ENCODE peak calls at places on chromosomes 3 and 15, in six cellular contexts. One of them, this sample, is unnamed.

GRCh38 chr3:64109438-64109837 is 86.1 kb upstream of the PSMD6 start:
- DNase-seq in HCT116: no peak
- DNase-seq in uterus: no peak
- DNase-seq in CD8-positive, alpha-beta memory T cell: no peak
- DNase-seq in naive thymus-derived CD4-positive, alpha-beta T cell: no peak
- DNase-seq in effector memory CD4-positive, alpha-beta T cell: no peak
- DNase-seq in this sample: no peak

GRCh38 chr3:32831062-32831461 is 13.3 kb downstream of the TRIM71 start:
- DNase-seq in naive thymus-derived CD4-positive, alpha-beta T cell: no peak
- DNase-seq in HCT116: no peak
- DNase-seq in CD8-positive, alpha-beta memory T cell: no peak
- DNase-seq in effector memory CD4-positive, alpha-beta T cell: no peak
- DNase-seq in uterus: no peak
- DNase-seq in this sample: no peak

GRCh38 chr15:41341519-41341918 is 8.8 kb downstream of the NUSAP1 start:
- DNase-seq in naive thymus-derived CD4-positive, alpha-beta T cell: no peak
- DNase-seq in effector memory CD4-positive, alpha-beta T cell: no peak
- DNase-seq in CD8-positive, alpha-beta memory T cell: no peak
- DNase-seq in uterus: no peak
- DNase-seq in HCT116: no peak
- DNase-seq in this sample: no peak

GRCh38 chr15:50487287-50487686 is 59.2 kb downstream of the USP50 start:
- DNase-seq in effector memory CD4-positive, alpha-beta T cell: no peak
- DNase-seq in uterus: no peak
- DNase-seq in naive thymus-derived CD4-positive, alpha-beta T cell: no peak
- DNase-seq in CD8-positive, alpha-beta memory T cell: no peak
- DNase-seq in HCT116: no peak
- DNase-seq in this sample: no peak

GRCh38 chr3:36461588-36461987 is 81.3 kb downstream of the STAC start:
- DNase-seq in HCT116: no peak
- DNase-seq in CD8-positive, alpha-beta memory T cell: no peak
- DNase-seq in uterus: no peak
- DNase-seq in effector memory CD4-positive, alpha-beta T cell: no peak
- DNase-seq in naive thymus-derived CD4-positive, alpha-beta T cell: no peak
- DNase-seq in this sample: no peak

GRCh38 chr3:130835483-130835882 is 58.4 kb upstream of the ATP2C1 start:
- DNase-seq in naive thymus-derived CD4-positive, alpha-beta T cell: no peak
- DNase-seq in CD8-positive, alpha-beta memory T cell: no peak
- DNase-seq in effector memory CD4-positive, alpha-beta T cell: no peak
- DNase-seq in uterus: no peak
- DNase-seq in HCT116: no peak
- DNase-seq in this sample: no peak

GRCh38 chr3:189340680-189341460 is 169.1 kb downstream of the TPRG1 start:
- DNase-seq in CD8-positive, alpha-beta memory T cell: no peak
- DNase-seq in uterus: no peak
- DNase-seq in HCT116: peak; percentile 23
- DNase-seq in naive thymus-derived CD4-positive, alpha-beta T cell: no peak
- DNase-seq in effector memory CD4-positive, alpha-beta T cell: no peak
- DNase-seq in this sample: no peak

GRCh38 chr3:134852893-134853351 is 57.9 kb downstream of the EPHB1 start:
- DNase-seq in uterus: no peak
- DNase-seq in CD8-positive, alpha-beta memory T cell: no peak
- DNase-seq in naive thymus-derived CD4-positive, alpha-beta T cell: no peak
- DNase-seq in effector memory CD4-positive, alpha-beta T cell: no peak
- DNase-seq in HCT116: no peak
- DNase-seq in this sample: no peak

GRCh38 chr3:189355481-189356201 is 183.9 kb downstream of the TPRG1 start:
- DNase-seq in uterus: no peak
- DNase-seq in CD8-positive, alpha-beta memory T cell: peak; percentile 1
- DNase-seq in effector memory CD4-positive, alpha-beta T cell: no peak
- DNase-seq in HCT116: peak; percentile 67
- DNase-seq in naive thymus-derived CD4-positive, alpha-beta T cell: peak; percentile 27
- DNase-seq in this sample: peak; percentile 73

GRCh38 chr15:62324382-62324781 is 159.3 kb upstream of the C2CD4B start:
- DNase-seq in uterus: no peak
- DNase-seq in naive thymus-derived CD4-positive, alpha-beta T cell: no peak
- DNase-seq in CD8-positive, alpha-beta memory T cell: no peak
- DNase-seq in HCT116: no peak
- DNase-seq in effector memory CD4-positive, alpha-beta T cell: no peak
- DNase-seq in this sample: no peak

GRCh38 chr3:104909721-104910120 is 457.0 kb upstream of the ALCAM start:
- DNase-seq in naive thymus-derived CD4-positive, alpha-beta T cell: no peak
- DNase-seq in HCT116: no peak
- DNase-seq in effector memory CD4-positive, alpha-beta T cell: no peak
- DNase-seq in uterus: no peak
- DNase-seq in CD8-positive, alpha-beta memory T cell: no peak
- DNase-seq in this sample: no peak

GRCh38 chr15:52783191-52783829 is 6.8 kb downstream of the ONECUT1 start:
- DNase-seq in naive thymus-derived CD4-positive, alpha-beta T cell: no peak
- DNase-seq in HCT116: no peak
- DNase-seq in effector memory CD4-positive, alpha-beta T cell: no peak
- DNase-seq in uterus: no peak
- DNase-seq in CD8-positive, alpha-beta memory T cell: no peak
- DNase-seq in this sample: no peak

GRCh38 chr15:50262533-50262932 is 3.0 kb downstream of the HDC start:
- DNase-seq in effector memory CD4-positive, alpha-beta T cell: no peak
- DNase-seq in uterus: no peak
- DNase-seq in HCT116: no peak
- DNase-seq in CD8-positive, alpha-beta memory T cell: peak; percentile 42
- DNase-seq in naive thymus-derived CD4-positive, alpha-beta T cell: peak; percentile 70
- DNase-seq in this sample: peak; percentile 34

GRCh38 chr3:69999191-70000027 is at the start of gene SAMMSON:
- DNase-seq in naive thymus-derived CD4-positive, alpha-beta T cell: no peak
- DNase-seq in CD8-positive, alpha-beta memory T cell: no peak
- DNase-seq in effector memory CD4-positive, alpha-beta T cell: no peak
- DNase-seq in uterus: peak; percentile 23
- DNase-seq in HCT116: no peak
- DNase-seq in this sample: no peak
- H3K4me3 ChIP-seq in naive thymus-derived CD4-positive, alpha-beta T cell: no peak within 1 kb of the TSS
- H3K4me3 ChIP-seq in CD8-positive, alpha-beta memory T cell: no peak within 1 kb of the TSS
- H3K4me3 ChIP-seq in effector memory CD4-positive, alpha-beta T cell: no peak within 1 kb of the TSS
- H3K4me3 ChIP-seq in uterus: peak within 1 kb of the TSS; percentile 10
- H3K4me3 ChIP-seq in HCT116: no peak within 1 kb of the TSS
- H3K4me3 ChIP-seq in this sample: no peak within 1 kb of the TSS

GRCh38 chr15:68844856-68845550 is 24.3 kb upstream of the ANP32A start:
- DNase-seq in CD8-positive, alpha-beta memory T cell: no peak
- DNase-seq in HCT116: no peak
- DNase-seq in effector memory CD4-positive, alpha-beta T cell: no peak
- DNase-seq in naive thymus-derived CD4-positive, alpha-beta T cell: no peak
- DNase-seq in uterus: no peak
- DNase-seq in this sample: no peak
- H3K4me1 ChIP-seq in CD8-positive, alpha-beta memory T cell: peaks cover 8% of the 10 kb centered on the region
- H3K4me1 ChIP-seq in HCT116: no peaks in the 10 kb centered on the region
- H3K4me1 ChIP-seq in effector memory CD4-positive, alpha-beta T cell: peaks cover 7% of the 10 kb centered on the region
- H3K4me1 ChIP-seq in naive thymus-derived CD4-positive, alpha-beta T cell: no peaks in the 10 kb centered on the region
- H3K4me1 ChIP-seq in uterus: no peaks in the 10 kb centered on the region
- H3K4me1 ChIP-seq in this sample: peaks cover 8% of the 10 kb centered on the region

DNA sequence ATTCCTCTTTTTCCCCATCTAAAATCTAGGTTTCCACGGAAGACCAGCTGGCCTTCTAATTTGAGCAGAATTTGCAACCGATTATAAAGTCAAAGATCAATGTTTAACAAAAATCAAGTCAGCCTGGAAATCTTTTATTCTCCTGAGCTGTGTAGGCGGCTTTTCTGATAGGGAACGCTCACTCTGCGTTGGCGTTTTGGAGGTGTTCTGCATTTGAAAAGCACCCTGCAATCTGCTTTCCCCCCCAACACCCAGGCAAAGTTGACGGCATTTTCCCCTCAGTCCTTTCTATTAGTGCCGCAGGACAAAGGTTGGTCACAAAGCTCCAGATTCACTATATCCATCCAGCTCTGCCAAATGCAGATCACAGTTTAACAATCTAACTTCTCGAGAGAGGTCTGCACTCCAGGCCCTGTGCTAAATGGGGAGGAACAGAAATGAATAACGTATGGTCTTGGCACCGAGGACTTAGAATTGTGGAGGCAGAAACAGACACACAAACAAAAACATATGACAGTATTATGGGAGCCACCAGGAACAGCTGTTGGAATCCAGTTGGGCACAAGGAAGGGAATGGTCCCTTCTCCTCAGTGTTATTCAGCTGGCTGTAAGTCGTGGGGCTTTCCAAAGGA is 50.4 kb upstream of the LARS2 start:
- DNase-seq in naive thymus-derived CD4-positive, alpha-beta T cell: no peak
- DNase-seq in uterus: no peak
- DNase-seq in HCT116: no peak
- DNase-seq in effector memory CD4-positive, alpha-beta T cell: no peak
- DNase-seq in CD8-positive, alpha-beta memory T cell: no peak
- DNase-seq in this sample: no peak
- H3K27me3 ChIP-seq in naive thymus-derived CD4-positive, alpha-beta T cell: no peaks in the 10 kb centered on the region
- H3K27me3 ChIP-seq in uterus: no peaks in the 10 kb centered on the region
- H3K27me3 ChIP-seq in HCT116: no peaks in the 10 kb centered on the region
- H3K27me3 ChIP-seq in effector memory CD4-positive, alpha-beta T cell: no peaks in the 10 kb centered on the region
- H3K27me3 ChIP-seq in CD8-positive, alpha-beta memory T cell: peaks cover 12% of the 10 kb centered on the region
- H3K27me3 ChIP-seq in this sample: no peaks in the 10 kb centered on the region

GRCh38 chr3:111848246-111848645 is 10.8 kb upstream of the PHLDB2 start:
- DNase-seq in uterus: no peak
- DNase-seq in CD8-positive, alpha-beta memory T cell: no peak
- DNase-seq in naive thymus-derived CD4-positive, alpha-beta T cell: no peak
- DNase-seq in effector memory CD4-positive, alpha-beta T cell: no peak
- DNase-seq in HCT116: peak; percentile 85
- DNase-seq in this sample: no peak

GRCh38 chr3:111848778-111849177 is 10.3 kb upstream of the PHLDB2 start:
- DNase-seq in uterus: no peak
- DNase-seq in effector memory CD4-positive, alpha-beta T cell: no peak
- DNase-seq in CD8-positive, alpha-beta memory T cell: no peak
- DNase-seq in naive thymus-derived CD4-positive, alpha-beta T cell: no peak
- DNase-seq in HCT116: no peak
- DNase-seq in this sample: no peak

GRCh38 chr3:111850481-111850880 is 8.6 kb upstream of the PHLDB2 start:
- DNase-seq in uterus: no peak
- DNase-seq in effector memory CD4-positive, alpha-beta T cell: no peak
- DNase-seq in HCT116: no peak
- DNase-seq in naive thymus-derived CD4-positive, alpha-beta T cell: no peak
- DNase-seq in CD8-positive, alpha-beta memory T cell: no peak
- DNase-seq in this sample: no peak

GRCh38 chr3:111846717-111847116 is 12.3 kb upstream of the PHLDB2 start:
- DNase-seq in naive thymus-derived CD4-positive, alpha-beta T cell: no peak
- DNase-seq in uterus: no peak
- DNase-seq in effector memory CD4-positive, alpha-beta T cell: no peak
- DNase-seq in HCT116: no peak
- DNase-seq in CD8-positive, alpha-beta memory T cell: no peak
- DNase-seq in this sample: no peak

GRCh38 chr3:111845996-111846395 is 13.1 kb upstream of the PHLDB2 start:
- DNase-seq in HCT116: no peak
- DNase-seq in naive thymus-derived CD4-positive, alpha-beta T cell: no peak
- DNase-seq in CD8-positive, alpha-beta memory T cell: no peak
- DNase-seq in uterus: no peak
- DNase-seq in effector memory CD4-positive, alpha-beta T cell: no peak
- DNase-seq in this sample: no peak
- H3K4me3 ChIP-seq in HCT116: no peak overlapping the region
- H3K4me3 ChIP-seq in naive thymus-derived CD4-positive, alpha-beta T cell: no peak overlapping the region
- H3K4me3 ChIP-seq in CD8-positive, alpha-beta memory T cell: no peak overlapping the region
- H3K4me3 ChIP-seq in uterus: no peak overlapping the region
- H3K4me3 ChIP-seq in effector memory CD4-positive, alpha-beta T cell: no peak overlapping the region
- H3K4me3 ChIP-seq in this sample: no peak overlapping the region

GRCh38 chr15:90819390-90819789 is 49.0 kb upstream of the FURIN start:
- DNase-seq in effector memory CD4-positive, alpha-beta T cell: no peak
- DNase-seq in uterus: no peak
- DNase-seq in HCT116: no peak
- DNase-seq in naive thymus-derived CD4-positive, alpha-beta T cell: no peak
- DNase-seq in CD8-positive, alpha-beta memory T cell: no peak
- DNase-seq in this sample: no peak

GRCh38 chr15:90822204-90822955 is 46.0 kb upstream of the FURIN start:
- DNase-seq in effector memory CD4-positive, alpha-beta T cell: no peak
- DNase-seq in HCT116: no peak
- DNase-seq in naive thymus-derived CD4-positive, alpha-beta T cell: no peak
- DNase-seq in CD8-positive, alpha-beta memory T cell: no peak
- DNase-seq in uterus: no peak
- DNase-seq in this sample: no peak

GRCh38 chr15:90819850-90820249 is 48.5 kb upstream of the FURIN start:
- DNase-seq in HCT116: no peak
- DNase-seq in naive thymus-derived CD4-positive, alpha-beta T cell: no peak
- DNase-seq in effector memory CD4-positive, alpha-beta T cell: no peak
- DNase-seq in uterus: no peak
- DNase-seq in CD8-positive, alpha-beta memory T cell: no peak
- DNase-seq in this sample: no peak

GRCh38 chr15:90818251-90819210 is 49.9 kb upstream of the FURIN start:
- DNase-seq in effector memory CD4-positive, alpha-beta T cell: no peak
- DNase-seq in uterus: no peak
- DNase-seq in HCT116: no peak
- DNase-seq in naive thymus-derived CD4-positive, alpha-beta T cell: no peak
- DNase-seq in CD8-positive, alpha-beta memory T cell: no peak
- DNase-seq in this sample: no peak

DNA sequence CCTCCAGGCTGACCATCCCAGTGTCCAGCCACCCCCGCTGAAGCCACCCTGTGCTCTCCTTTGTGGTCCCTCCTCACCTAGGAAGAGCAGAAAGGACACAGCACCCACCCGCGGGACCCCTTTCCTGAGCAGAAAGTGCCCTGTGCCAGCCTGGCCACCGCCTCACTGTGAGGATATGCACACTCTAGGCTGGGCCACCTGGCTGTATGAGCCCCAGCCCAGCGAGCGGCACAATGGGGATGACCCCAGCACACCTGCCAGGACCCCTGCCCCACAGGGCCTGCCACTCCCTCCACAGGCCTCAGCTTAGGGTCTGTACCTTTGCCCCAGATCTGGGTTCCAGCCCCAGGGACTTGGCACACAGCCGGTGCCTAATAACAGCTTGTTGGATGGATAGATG is 47.9 kb upstream of the FURIN start:
- DNase-seq in HCT116: no peak
- DNase-seq in uterus: no peak
- DNase-seq in naive thymus-derived CD4-positive, alpha-beta T cell: no peak
- DNase-seq in CD8-positive, alpha-beta memory T cell: no peak
- DNase-seq in effector memory CD4-positive, alpha-beta T cell: no peak
- DNase-seq in this sample: no peak
- H3K4me1 ChIP-seq in HCT116: peaks cover 3% of the 10 kb centered on the region
- H3K4me1 ChIP-seq in uterus: no peaks in the 10 kb centered on the region
- H3K4me1 ChIP-seq in naive thymus-derived CD4-positive, alpha-beta T cell: no peaks in the 10 kb centered on the region
- H3K4me1 ChIP-seq in CD8-positive, alpha-beta memory T cell: no peaks in the 10 kb centered on the region
- H3K4me1 ChIP-seq in effector memory CD4-positive, alpha-beta T cell: no peaks in the 10 kb centered on the region
- H3K4me1 ChIP-seq in this sample: peaks cover 24% of the 10 kb centered on the region

GRCh38 chr3:132554437-132554836 is 42.6 kb upstream of the ACKR4 start:
- DNase-seq in effector memory CD4-positive, alpha-beta T cell: no peak
- DNase-seq in uterus: no peak
- DNase-seq in HCT116: no peak
- DNase-seq in naive thymus-derived CD4-positive, alpha-beta T cell: no peak
- DNase-seq in CD8-positive, alpha-beta memory T cell: no peak
- DNase-seq in this sample: no peak
- H3K27me3 ChIP-seq in effector memory CD4-positive, alpha-beta T cell: no peaks in the 10 kb centered on the region
- H3K27me3 ChIP-seq in uterus: no peaks in the 10 kb centered on the region
- H3K27me3 ChIP-seq in HCT116: no peaks in the 10 kb centered on the region
- H3K27me3 ChIP-seq in naive thymus-derived CD4-positive, alpha-beta T cell: no peaks in the 10 kb centered on the region
- H3K27me3 ChIP-seq in CD8-positive, alpha-beta memory T cell: no peaks in the 10 kb centered on the region
- H3K27me3 ChIP-seq in this sample: no peaks in the 10 kb centered on the region

GRCh38 chr3:177640319-177640997 is 443.2 kb upstream of the TBL1XR1 start:
- DNase-seq in naive thymus-derived CD4-positive, alpha-beta T cell: no peak
- DNase-seq in effector memory CD4-positive, alpha-beta T cell: no peak
- DNase-seq in CD8-positive, alpha-beta memory T cell: no peak
- DNase-seq in uterus: no peak
- DNase-seq in HCT116: no peak
- DNase-seq in this sample: no peak
- H3K4me3 ChIP-seq in naive thymus-derived CD4-positive, alpha-beta T cell: no peak overlapping the region
- H3K4me3 ChIP-seq in effector memory CD4-positive, alpha-beta T cell: no peak overlapping the region
- H3K4me3 ChIP-seq in CD8-positive, alpha-beta memory T cell: no peak overlapping the region
- H3K4me3 ChIP-seq in uterus: no peak overlapping the region
- H3K4me3 ChIP-seq in HCT116: no peak overlapping the region
- H3K4me3 ChIP-seq in this sample: no peak overlapping the region

This sample was measured in CD4-positive, alpha-beta memory T cell.